ENCODE peak calls at places on chromosome 20, in ten cellular contexts. E is HCT116, X is gastrocnemius medialis, B is uterus, N is AG04450, C is IMR-90, K is WERI-Rb-1, L is breast epithelium, U is astrocyte of the spinal cord, V is NB4. Q is an unnamed sample.

GRCh38 chr20:44941292-44941691 is 18.9 kb downstream of the TOMM34 start:
- DNase-seq in N (no peak), L (no peak), U (no peak), C (no peak), V (no peak), E (no peak), X (no peak), B (no peak), K (no peak), Q (no peak)

GRCh38 chr20:7911586-7912330 is 28.5 kb downstream of the HAO1 start:
- DNase-seq in U (no peak), C (no peak), E (no peak), B (no peak), N (no peak), X (no peak), K (no peak), L (no peak), V (no peak), Q (peak)

GRCh38 chr20:56630506-56631317 is 1.6 kb downstream of the TFAP2C start:
- DNase-seq in E (no peak), L (no peak), N (no peak), K (no peak), X (no peak), U (peak), C (no peak), B (no peak), V (no peak), Q (no peak)

GRCh38 chr20:31560900-31561598 is 44.0 kb upstream of the ID1 start:
- DNase-seq in U (peak), L (peak), B (no peak), C (peak), X (peak), V (no peak), N (peak), K (no peak), E (peak), Q (peak)

GRCh38 chr20:10672579-10673127 is 1.1 kb downstream of the JAG1 start:
- DNase-seq in C (peak), E (no peak), K (peak), V (peak), L (no peak), N (no peak), U (peak), X (no peak), B (peak), Q (peak)

GRCh38 chr20:50711113-50711825 is 19.9 kb upstream of the RIPOR3 start:
- DNase-seq in U (no peak), B (no peak), N (no peak), C (no peak), X (no peak), L (no peak), V (no peak), E (no peak), K (no peak), Q (no peak)

GRCh38 chr20:17453592-17453991 is 77.6 kb downstream of the BFSP1 start:
- DNase-seq in K (no peak), X (no peak), L (no peak), C (no peak), B (no peak), U (no peak), N (no peak), V (no peak), E (no peak), Q (no peak)

GRCh38 chr20:46705378-46705729 is 4.1 kb upstream of the SLC2A10 start:
- DNase-seq in K (no peak), V (no peak), U (no peak), N (no peak), B (no peak), X (no peak), C (peak), L (no peak), E (no peak), Q (peak)

GRCh38 chr20:1429143-1429728 is 36.4 kb upstream of the FKBP1A start:
- DNase-seq in N (no peak), K (no peak), E (no peak), V (no peak), B (no peak), U (no peak), X (no peak), C (no peak), L (no peak), Q (no peak)

GRCh38 chr20:23139524-23139923 is 53.4 kb upstream of the CD93 start:
- DNase-seq in L (no peak), B (no peak), U (no peak), C (no peak), E (no peak), K (no peak), N (no peak), X (no peak), V (peak), Q (no peak)

GRCh38 chr20:34164569-34164968 is 52.5 kb upstream of the EIF2S2 start:
- DNase-seq in U (no peak), L (no peak), C (no peak), E (no peak), V (no peak), X (no peak), B (no peak), K (no peak), N (no peak), Q (no peak)

GRCh38 chr20:50267041-50267865 is 76.6 kb downstream of the CEBPB start:
- DNase-seq in K (no peak), B (no peak), L (peak), C (peak), E (peak), N (no peak), U (no peak), V (no peak), X (no peak), Q (peak)

GRCh38 chr20:50360218-50360672 is 149.9 kb upstream of the PTPN1 start:
- DNase-seq in V (no peak), L (no peak), X (no peak), E (no peak), N (no peak), B (no peak), K (no peak), C (no peak), U (no peak), Q (no peak)

GRCh38 chr20:21500599-21500998 is 13.3 kb downstream of the NKX2-2 start:
- DNase-seq in U (no peak), L (no peak), E (no peak), K (no peak), B (no peak), V (no peak), X (no peak), N (no peak), C (no peak), Q (no peak)

GRCh38 chr20:47748851-47749250 is 36.4 kb downstream of the SULF2 start:
- DNase-seq in X (no peak), B (no peak), E (no peak), K (no peak), U (no peak), N (no peak), L (no peak), V (peak), C (no peak), Q (no peak)

GRCh38 chr20:14989891-14990290 is 652.5 kb upstream of the FLRT3 start:
- DNase-seq in L (no peak), N (no peak), V (no peak), C (no peak), U (no peak), E (no peak), B (no peak), X (no peak), K (no peak), Q (no peak)

GRCh38 chr20:16265334-16265733 is 307.9 kb downstream of the KIF16B start:
- DNase-seq in X (no peak), K (no peak), E (no peak), U (no peak), C (no peak), L (no peak), V (no peak), N (no peak), B (no peak), Q (no peak)

GRCh38 chr20:22717466-22717865 is 133.1 kb upstream of the FOXA2 start:
- DNase-seq in X (no peak), N (no peak), B (no peak), C (no peak), U (no peak), E (no peak), V (no peak), K (no peak), L (no peak), Q (peak)

GRCh38 chr20:44704551-44704971 is 10.6 kb upstream of the CCN5 start:
- DNase-seq in N (peak), B (no peak), X (no peak), E (no peak), C (peak), L (no peak), U (peak), K (no peak), V (peak), Q (peak)

GRCh38 chr20:44247676-44248419 is 740 bp downstream of the GDAP1L1 start:
- DNase-seq in C (peak), B (peak), N (no peak), X (no peak), U (peak), L (no peak), E (no peak), K (no peak), V (peak), Q (peak)

GRCh38 chr20:60113024-60113724 is 155.0 kb downstream of the CDH26 start:
- DNase-seq in L (no peak), K (peak), E (no peak), V (peak), U (no peak), B (no peak), C (no peak), X (no peak), N (no peak), Q (no peak)

GRCh38 chr20:18853946-18854646 is 40.5 kb downstream of the SCP2D1 start:
- DNase-seq in B (no peak), V (no peak), K (no peak), U (no peak), C (no peak), L (no peak), E (no peak), N (no peak), X (no peak), Q (no peak)

GRCh38 chr20:35451295-35451694 is 4.1 kb upstream of the CEP250 start:
- DNase-seq in C (no peak), B (no peak), U (no peak), L (peak), N (no peak), X (no peak), V (no peak), K (no peak), E (no peak), Q (no peak)

DNA sequence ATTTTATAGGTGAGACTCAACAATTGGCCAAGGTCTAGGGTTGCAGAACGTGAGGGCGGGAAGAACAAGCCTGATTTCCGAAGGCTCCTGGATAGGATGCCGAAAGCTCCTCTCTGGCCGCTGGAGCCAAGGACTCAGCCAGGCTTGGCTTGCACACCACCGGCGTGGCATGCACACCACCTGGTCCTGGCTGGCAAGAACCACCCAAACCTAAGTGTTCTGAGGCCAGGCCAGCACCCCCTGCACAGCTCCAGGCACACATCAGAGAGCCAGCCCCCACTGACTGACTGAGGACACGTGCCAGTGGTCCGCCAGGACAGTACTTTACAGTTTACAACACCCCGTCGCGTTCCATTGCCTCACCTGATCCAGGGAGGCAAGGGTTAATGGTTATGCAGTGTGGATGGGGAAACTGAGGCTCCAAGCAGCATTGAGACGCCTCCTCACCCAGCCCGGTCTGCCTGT is 414 bp downstream of the TGM2 start:
- DNase-seq in E (no peak), X (no peak), U (no peak), B (no peak), C (no peak), L (no peak), V (no peak), N (no peak), K (no peak), Q (no peak)
- H3K4me3 ChIP-seq in E (peak), X (peak), U (peak), B (peak), C (peak), L (peak), V (no peak), N (peak), K (no peak), Q (peak)

DNA sequence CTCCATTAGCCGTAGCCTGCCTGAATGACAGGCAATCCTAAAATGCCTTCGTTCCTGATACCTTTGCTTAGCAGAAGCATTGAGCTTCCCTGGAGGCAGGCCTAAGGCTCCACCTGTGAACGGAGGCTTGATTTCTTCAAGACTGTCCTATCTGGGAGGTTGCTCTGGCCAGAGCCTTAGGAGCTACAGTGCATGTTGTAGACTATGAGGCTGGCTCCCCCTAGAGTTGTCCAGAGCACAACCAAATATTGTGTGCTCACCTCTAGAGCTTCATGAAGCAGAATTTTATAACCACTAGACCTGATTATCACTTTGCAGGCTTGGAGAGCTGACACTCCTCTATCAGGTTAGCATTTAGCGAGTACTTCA is 217.8 kb downstream of the MAFB start:
- DNase-seq in V (peak), X (no peak), U (no peak), L (no peak), E (no peak), B (no peak), C (no peak), N (no peak), K (peak), Q (no peak)
- TF ChIP-seq CTCF in V (peak), X (no peak), U (peak), L (no peak), E (no peak), B (peak), C (no peak), N (no peak), K (peak), Q (no peak)

GRCh38 chr20:2801459-2801728 is 967 bp upstream of the CPXM1 start:
- DNase-seq in V (peak), L (peak), E (no peak), C (no peak), N (no peak), X (no peak), B (no peak), U (no peak), K (no peak), Q (no peak)
- H3K4me3 ChIP-seq in V (peak), L (peak), E (no peak), C (no peak), N (no peak), X (no peak), B (no peak), U (no peak), K (peak), Q (no peak)

DNA sequence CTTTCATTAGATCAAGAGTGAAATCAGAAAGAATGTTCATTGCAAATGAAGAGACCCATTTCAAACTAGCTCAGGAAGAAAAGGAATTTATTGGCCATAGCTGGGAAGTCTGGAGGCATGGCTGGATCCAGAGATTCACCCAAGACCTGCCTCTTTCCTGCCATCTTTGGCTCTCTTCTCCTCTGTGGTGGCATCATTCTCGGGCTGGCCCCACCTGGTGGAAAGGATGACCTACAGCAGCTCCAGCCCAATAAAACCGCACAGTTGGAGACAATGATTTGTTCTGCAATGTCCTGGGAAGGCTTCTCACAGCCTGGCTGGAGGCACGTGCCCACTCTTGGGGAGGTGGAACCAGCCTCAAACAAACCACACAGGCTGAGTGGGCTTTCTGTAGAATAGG is 18.1 kb upstream of the FERMT1 start:
- DNase-seq in K (peak), X (no peak), N (no peak), U (no peak), V (peak), B (no peak), E (no peak), C (no peak), L (no peak), Q (peak)
- TF ChIP-seq CTCF in K (peak), X (no peak), N (peak), U (peak), V (peak), B (no peak), E (peak), C (peak), L (no peak), Q (no peak)

GRCh38 chr20:62234346-62234745 is 4.0 kb upstream of the OSBPL2 start:
- DNase-seq in V (no peak), U (no peak), X (no peak), E (no peak), L (no peak), K (no peak), C (no peak), N (no peak), B (no peak), Q (no peak)

GRCh38 chr20:62236674-62236996 is 1.7 kb upstream of the OSBPL2 start:
- DNase-seq in C (no peak), N (no peak), V (no peak), K (no peak), B (no peak), X (no peak), L (no peak), E (no peak), U (no peak), Q (no peak)

GRCh38 chr20:62236200-62236599 is 2.1 kb upstream of the OSBPL2 start:
- DNase-seq in C (no peak), K (no peak), E (no peak), U (no peak), V (no peak), X (no peak), B (no peak), N (no peak), L (no peak), Q (no peak)

GRCh38 chr20:62235777-62236157 is 2.6 kb upstream of the OSBPL2 start:
- DNase-seq in X (no peak), C (no peak), V (no peak), K (no peak), B (no peak), L (no peak), U (no peak), E (no peak), N (no peak), Q (no peak)

GRCh38 chr20:62235001-62235776 is 3.1 kb upstream of the OSBPL2 start:
- DNase-seq in V (no peak), N (no peak), C (no peak), K (no peak), L (no peak), B (no peak), E (no peak), U (no peak), X (peak), Q (no peak)
- H3K4me3 ChIP-seq in V (no peak), N (no peak), C (no peak), K (no peak), L (no peak), B (no peak), E (no peak), U (no peak), X (no peak), Q (no peak)

GRCh38 chr20:25254571-25254970 is 6.7 kb downstream of the PYGB start:
- DNase-seq in U (no peak), K (peak), N (no peak), L (no peak), B (no peak), V (no peak), E (no peak), C (no peak), X (no peak), Q (no peak)

GRCh38 chr20:25257130-25257529 is 9.2 kb downstream of the PYGB start:
- DNase-seq in U (no peak), C (no peak), V (no peak), L (peak), E (no peak), X (no peak), K (peak), B (no peak), N (no peak), Q (no peak)

GRCh38 chr20:25253606-25254275 is 5.9 kb downstream of the PYGB start:
- DNase-seq in L (no peak), K (peak), X (no peak), E (no peak), U (no peak), B (no peak), N (no peak), V (peak), C (no peak), Q (peak)

GRCh38 chr20:25256226-25256859 is 8.5 kb downstream of the PYGB start:
- DNase-seq in U (no peak), V (no peak), K (peak), N (no peak), B (no peak), L (peak), X (no peak), C (no peak), E (no peak), Q (peak)

DNA sequence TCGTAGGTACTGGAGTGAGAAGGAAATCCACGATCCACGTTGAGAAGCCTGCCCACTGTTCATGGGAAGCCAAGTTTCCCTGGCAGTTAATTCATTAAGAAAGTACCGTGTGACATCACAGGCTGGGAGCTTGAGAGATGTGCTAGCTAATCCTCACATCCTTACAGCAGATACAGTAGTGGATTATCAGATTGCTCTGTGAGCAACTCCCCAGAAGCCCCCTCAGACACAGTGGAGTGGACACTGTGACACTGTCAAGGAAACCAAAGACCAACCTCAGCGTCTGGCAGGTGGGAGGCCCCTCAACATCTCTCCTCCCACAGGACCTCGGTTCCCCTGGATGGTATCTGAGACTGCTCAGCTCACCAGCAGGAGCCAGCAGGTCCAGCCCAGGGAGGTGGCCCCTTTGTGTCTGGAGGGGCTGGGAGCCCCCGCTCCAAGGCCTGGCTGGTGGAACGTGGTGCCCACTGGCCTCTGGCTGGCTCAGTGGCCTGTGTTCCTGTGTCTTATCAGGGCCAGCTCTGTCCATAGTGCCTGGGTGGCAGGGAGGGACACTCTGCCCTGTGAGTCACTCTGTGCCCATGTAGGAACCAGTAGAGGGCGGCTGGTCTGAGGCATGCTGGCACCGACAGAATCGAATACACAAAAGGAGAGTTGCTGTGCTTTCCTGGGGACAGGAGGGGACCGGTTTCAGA is 7.2 kb downstream of the PYGB start:
- DNase-seq in K (peak), L (peak), V (no peak), E (no peak), X (peak), B (no peak), N (no peak), U (no peak), C (no peak), Q (no peak)
- TF ChIP-seq CTCF in K (no peak), L (no peak), V (no peak), E (no peak), X (no peak), B (no peak), N (no peak), U (no peak), C (no peak), Q (no peak)

DNA sequence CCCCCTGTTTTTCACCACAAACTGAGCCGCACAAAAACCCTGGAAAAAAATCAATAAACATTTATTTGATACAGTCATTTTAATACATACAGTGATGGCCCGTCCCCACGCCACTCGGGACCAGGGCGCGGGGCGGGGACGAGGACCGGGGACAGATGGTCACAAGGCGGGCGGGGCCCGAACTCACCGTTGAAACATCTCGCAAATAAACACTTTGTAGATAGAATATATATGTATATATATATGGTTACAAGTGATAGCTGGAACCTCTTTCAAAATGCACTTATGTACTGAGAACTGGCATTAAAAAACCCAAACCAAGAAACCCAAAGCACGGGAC is 418 bp upstream of the UCKL1 start:
- DNase-seq in B (no peak), C (no peak), U (no peak), N (no peak), E (no peak), L (no peak), V (no peak), K (no peak), X (no peak), Q (no peak)
- H3K4me3 ChIP-seq in B (peak), C (peak), U (peak), N (peak), E (peak), L (peak), V (peak), K (peak), X (peak), Q (peak)

DNA sequence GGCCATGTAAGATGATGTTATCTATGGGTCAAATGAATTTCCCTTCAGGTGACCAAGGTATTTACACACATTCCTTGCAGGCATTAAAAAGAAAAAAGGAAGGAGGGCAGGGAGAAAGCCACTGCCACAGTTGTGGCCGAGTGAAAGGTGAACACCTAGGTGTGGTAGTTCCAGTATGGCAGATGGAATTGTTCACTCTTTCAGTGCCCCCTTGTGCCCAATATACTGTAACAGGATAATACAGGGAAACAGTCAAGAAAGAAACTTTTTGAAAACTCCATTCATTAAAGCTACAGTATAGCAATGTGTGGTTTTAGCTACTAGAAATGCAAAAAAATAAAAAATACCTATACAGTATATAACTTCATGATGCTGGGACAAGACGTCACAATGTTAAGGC is 52.1 kb downstream of the BMP2 start:
- DNase-seq in V (no peak), L (no peak), K (no peak), U (no peak), B (no peak), X (no peak), E (no peak), N (no peak), C (no peak), Q (peak)
- TF ChIP-seq CTCF in V (no peak), L (no peak), K (no peak), U (peak), B (no peak), X (no peak), E (no peak), N (peak), C (peak), Q (peak)

Q was measured in cardiac fibroblast.